ENCODE peak calls at places on chromosomes 5 and 9, in six cellular contexts. F, Y, B, N, V and S are unnamed samples.

GRCh38 chr9:121075251-121076036 is 689 bp downstream of the CNTRL start:
- DNase-seq in F (peak; percentile 47), Y (no peak), B (no peak), N (no peak), V (no peak), S (no peak)

GRCh38 chr5:138129347-138129746 is 9.9 kb downstream of the NME5 start:
- DNase-seq in F (no peak), Y (no peak), B (no peak), N (no peak), V (no peak), S (no peak)

GRCh38 chr9:10052181-10052580 is 560.6 kb downstream of the PTPRD start:
- DNase-seq in F (no peak), Y (no peak), B (no peak), N (no peak), V (no peak), S (no peak)

GRCh38 chr5:72848474-72849428 is 32.3 kb downstream of the TNPO1 start:
- DNase-seq in F (no peak), Y (peak; percentile 79), B (no peak), N (peak; percentile 14), V (peak; percentile 55), S (no peak)

GRCh38 chr5:116038817-116039216 is 6.5 kb downstream of the ARL14EPL start:
- DNase-seq in F (no peak), Y (no peak), B (no peak), N (no peak), V (no peak), S (no peak)

GRCh38 chr5:150253416-150254208 is 36.0 kb downstream of the CAMK2A start:
- DNase-seq in F (no peak), Y (no peak), B (no peak), N (no peak), V (no peak), S (no peak)

GRCh38 chr5:150158170-150158949 is 2.7 kb upstream of the PDGFRB start:
- DNase-seq in F (peak; percentile 74), Y (no peak), B (no peak), N (no peak), V (no peak), S (no peak)

GRCh38 chr5:52491071-52491828 is 296.5 kb upstream of the ITGA1 start:
- DNase-seq in F (no peak), Y (no peak), B (no peak), N (no peak), V (no peak), S (peak; percentile 36)

GRCh38 chr5:180908400-180908799 is 9.4 kb downstream of the BTNL8 start:
- DNase-seq in F (no peak), Y (no peak), B (no peak), N (no peak), V (no peak), S (no peak)

GRCh38 chr9:98367371-98367900 is 112.0 kb upstream of the TBC1D2 start:
- DNase-seq in F (no peak), Y (no peak), B (no peak), N (no peak), V (no peak), S (no peak)

GRCh38 chr5:14342306-14342705 is 199.2 kb downstream of the TRIO start:
- DNase-seq in F (peak; percentile 52), Y (no peak), B (no peak), N (peak; percentile 24), V (no peak), S (no peak)

GRCh38 chr5:109645591-109646236 is 44.0 kb upstream of the MAN2A1 start:
- DNase-seq in F (no peak), Y (no peak), B (no peak), N (no peak), V (no peak), S (no peak)

GRCh38 chr5:67998709-67999251 is 216.8 kb upstream of the PIK3R1 start:
- DNase-seq in F (peak; percentile 93), Y (no peak), B (no peak), N (peak; percentile 91), V (no peak), S (no peak)

GRCh38 chr9:10704720-10705119 is 91.9 kb upstream of the PTPRD start:
- DNase-seq in F (no peak), Y (no peak), B (peak; percentile 7), N (peak; percentile 51), V (no peak), S (no peak)

GRCh38 chr9:115883467-115884329 is 269.9 kb upstream of the PAPPA start:
- DNase-seq in F (peak; percentile 80), Y (no peak), B (no peak), N (peak; percentile 46), V (peak; percentile 37), S (no peak)

GRCh38 chr5:68295772-68296171 is 80.2 kb downstream of the PIK3R1 start:
- DNase-seq in F (no peak), Y (no peak), B (no peak), N (no peak), V (no peak), S (no peak)

GRCh38 chr5:16540421-16540820 is 74.8 kb upstream of the ZNF622 start:
- DNase-seq in F (peak; percentile 88), Y (no peak), B (no peak), N (peak; percentile 77), V (no peak), S (peak; percentile 94)

GRCh38 chr5:2207966-2208544 is 325.3 kb upstream of the IRX4 start:
- DNase-seq in F (no peak), Y (no peak), B (peak; percentile 46), N (no peak), V (no peak), S (no peak)

GRCh38 chr9:38083858-38084555 is 15.0 kb upstream of the SHB start:
- DNase-seq in F (no peak), Y (no peak), B (no peak), N (no peak), V (no peak), S (no peak)

GRCh38 chr9:3001311-3001710 is 157.4 kb upstream of the PUM3 start:
- DNase-seq in F (no peak), Y (no peak), B (no peak), N (no peak), V (no peak), S (no peak)

GRCh38 chr5:17365756-17366155 is 132.3 kb upstream of the TAF11L2 start:
- DNase-seq in F (no peak), Y (no peak), B (no peak), N (peak; percentile 74), V (no peak), S (no peak)

GRCh38 chr9:91048739-91049138 is 247.1 kb downstream of the SYK start:
- DNase-seq in F (no peak), Y (no peak), B (no peak), N (no peak), V (no peak), S (no peak)

GRCh38 chr5:112420111-112420864 is 1.2 kb upstream of the EPB41L4A start:
- DNase-seq in F (peak; percentile 59), Y (peak; percentile 88), B (peak; percentile 51), N (peak; percentile 38), V (peak; percentile 82), S (no peak)

GRCh38 chr9:113955076-113955752 is 79.1 kb downstream of the ZNF618 start:
- DNase-seq in F (peak; percentile 78), Y (no peak), B (no peak), N (peak; percentile 66), V (no peak), S (peak; percentile 52)

GRCh38 chr9:116792271-116792670 is 105.2 kb downstream of the TRIM32 start:
- DNase-seq in F (no peak), Y (no peak), B (no peak), N (no peak), V (no peak), S (no peak)

GRCh38 chr5:124908603-124909451 is 162.4 kb upstream of the ZNF608 start:
- DNase-seq in F (peak; percentile 12), Y (no peak), B (no peak), N (no peak), V (no peak), S (peak; percentile 80)

GRCh38 chr5:111645303-111645838 is 111.6 kb downstream of the NREP start:
- DNase-seq in F (no peak), Y (no peak), B (no peak), N (no peak), V (no peak), S (no peak)

GRCh38 chr5:59061377-59061776 is 478.5 kb downstream of the RAB3C start:
- DNase-seq in F (peak; percentile 40), Y (no peak), B (no peak), N (no peak), V (no peak), S (no peak)

GRCh38 chr9:96587916-96588315 is 31.7 kb downstream of the CDC14B start:
- DNase-seq in F (no peak), Y (no peak), B (no peak), N (no peak), V (no peak), S (no peak)

GRCh38 chr5:133779828-133780475 is 167.6 kb upstream of the FSTL4 start:
- DNase-seq in F (no peak), Y (no peak), B (no peak), N (no peak), V (no peak), S (no peak)
- TF ChIP-seq CTCF in F (no peak), Y (no peak), B (peak; percentile 62), N (no peak), V (no peak), S (peak; percentile 27)

GRCh38 chr9:126915281-126915816 is 767 bp downstream of the RALGPS1 start:
- DNase-seq in F (no peak), Y (peak; percentile 94), B (no peak), N (no peak), V (peak; percentile 92), S (no peak)
- H3K4me3 ChIP-seq in F (peak overlapping the region; percentile 48), Y (peak overlapping the region; percentile 60), B (peak overlapping the region; percentile 67), N (no peak overlapping the region), V (peak overlapping the region; percentile 23), S (peak overlapping the region; percentile 46)

GRCh38 chr5:141560141-141560540 is 58.7 kb downstream of the DIAPH1 start:
- DNase-seq in F (peak; percentile 61), Y (no peak), B (no peak), N (no peak), V (peak; percentile 31), S (no peak)

GRCh38 chr5:141557681-141558136 is 61.1 kb downstream of the DIAPH1 start:
- DNase-seq in F (peak; percentile 100), Y (peak; percentile 82), B (peak; percentile 82), N (peak; percentile 96), V (peak; percentile 85), S (peak; percentile 72)

GRCh38 chr5:141560725-141561483 is 57.9 kb downstream of the DIAPH1 start:
- DNase-seq in F (peak; percentile 99), Y (peak; percentile 74), B (peak; percentile 84), N (peak; percentile 97), V (peak; percentile 91), S (peak; percentile 84)

GRCh38 chr5:141559481-141559880 is 59.3 kb downstream of the DIAPH1 start:
- DNase-seq in F (peak; percentile 87), Y (no peak), B (no peak), N (peak; percentile 56), V (no peak), S (no peak)

DNA sequence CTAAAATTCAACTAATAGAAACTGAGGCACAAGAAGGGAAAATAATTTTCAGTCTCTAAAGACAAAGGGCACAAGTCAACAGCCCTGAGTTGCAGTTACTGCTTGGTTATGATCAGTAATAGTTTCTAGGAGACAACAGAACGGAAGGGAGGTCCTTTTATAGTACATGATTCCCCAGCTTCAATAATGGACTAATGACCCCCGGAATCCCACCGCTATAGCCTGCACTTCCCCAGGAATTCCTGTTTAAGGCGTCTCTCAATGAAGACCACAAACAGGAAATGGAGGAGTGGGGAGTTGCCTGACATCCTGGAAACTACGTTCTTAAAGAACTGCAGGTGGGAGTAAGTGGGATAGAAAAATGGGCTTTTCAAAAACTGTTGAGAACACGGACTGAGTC is 60.6 kb downstream of the DIAPH1 start:
- DNase-seq in F (peak; percentile 72), Y (no peak), B (no peak), N (no peak), V (no peak), S (no peak)
- TF ChIP-seq CTCF in F (no peak), Y (no peak), B (no peak), N (no peak), V (no peak), S (no peak)

GRCh38 chr5:79070002-79070567 is 518 bp downstream of the BHMT2 start:
- DNase-seq in F (no peak), Y (no peak), B (no peak), N (peak; percentile 15), V (no peak), S (no peak)
- H3K4me3 ChIP-seq in F (no peak overlapping the region), Y (no peak overlapping the region), B (no peak overlapping the region), N (peak overlapping the region; percentile 54), V (no peak overlapping the region), S (peak overlapping the region; percentile 70)